ENCODE peak calls at places on chromosomes 2 and 18, in four cellular contexts. One of them, this sample, is unnamed.

GRCh38 chr2:126909366-126909765 is 10.7 kb downstream of the TEX51 start:
- DNase-seq in AG04450: no peak
- DNase-seq in kidney epithelial cell: no peak
- DNase-seq in PC-3: no peak
- DNase-seq in this sample: no peak

GRCh38 chr2:224948859-224949258 is 93.4 kb downstream of the DOCK10 start:
- DNase-seq in AG04450: no peak
- DNase-seq in PC-3: peak; percentile 56
- DNase-seq in kidney epithelial cell: no peak
- DNase-seq in this sample: peak; percentile 65

GRCh38 chr18:57141208-57142129 is 5.4 kb upstream of the BOD1L2 start:
- DNase-seq in kidney epithelial cell: no peak
- DNase-seq in AG04450: no peak
- DNase-seq in PC-3: peak; percentile 10
- DNase-seq in this sample: no peak

GRCh38 chr2:180604077-180604476 is 376.3 kb upstream of the UBE2E3 start:
- DNase-seq in PC-3: peak; percentile 62
- DNase-seq in kidney epithelial cell: no peak
- DNase-seq in AG04450: no peak
- DNase-seq in this sample: peak; percentile 7

GRCh38 chr18:55185391-55185790 is 226.1 kb upstream of the CCDC68 start:
- DNase-seq in PC-3: peak; percentile 15
- DNase-seq in kidney epithelial cell: no peak
- DNase-seq in AG04450: no peak
- DNase-seq in this sample: no peak

GRCh38 chr18:22149710-22150109 is 19.7 kb upstream of the GATA6 start:
- DNase-seq in kidney epithelial cell: no peak
- DNase-seq in PC-3: no peak
- DNase-seq in AG04450: no peak
- DNase-seq in this sample: no peak

GRCh38 chr2:144137705-144138428 is 382.1 kb downstream of the ZEB2 start:
- DNase-seq in kidney epithelial cell: no peak
- DNase-seq in AG04450: no peak
- DNase-seq in PC-3: no peak
- DNase-seq in this sample: no peak

GRCh38 chr18:50560681-50561629 is 1.1 kb downstream of the MAPK4 start:
- DNase-seq in PC-3: no peak
- DNase-seq in kidney epithelial cell: no peak
- DNase-seq in AG04450: no peak
- DNase-seq in this sample: no peak

GRCh38 chr2:230160112-230160660 is 59.6 kb downstream of the SP110 start:
- DNase-seq in PC-3: peak; percentile 72
- DNase-seq in AG04450: peak; percentile 7
- DNase-seq in kidney epithelial cell: no peak
- DNase-seq in this sample: peak; percentile 67

GRCh38 chr2:196987654-196988364 is 61.3 kb upstream of the PGAP1 start:
- DNase-seq in kidney epithelial cell: peak; percentile 97
- DNase-seq in PC-3: peak; percentile 95
- DNase-seq in AG04450: peak; percentile 83
- DNase-seq in this sample: peak; percentile 97

GRCh38 chr18:64518191-64518590 is 369.3 kb upstream of the LINC00305 start:
- DNase-seq in AG04450: no peak
- DNase-seq in PC-3: no peak
- DNase-seq in kidney epithelial cell: no peak
- DNase-seq in this sample: no peak

GRCh38 chr18:68417166-68417776 is 297.6 kb downstream of the TMX3 start:
- DNase-seq in AG04450: no peak
- DNase-seq in kidney epithelial cell: no peak
- DNase-seq in PC-3: no peak
- DNase-seq in this sample: no peak

GRCh38 chr2:187372213-187372612 is 75.8 kb downstream of the CALCRL start:
- DNase-seq in PC-3: no peak
- DNase-seq in AG04450: no peak
- DNase-seq in kidney epithelial cell: no peak
- DNase-seq in this sample: peak; percentile 80

GRCh38 chr2:240930631-240931318 is 24.6 kb downstream of the CROCC2 start:
- DNase-seq in PC-3: no peak
- DNase-seq in kidney epithelial cell: no peak
- DNase-seq in AG04450: no peak
- DNase-seq in this sample: no peak

DNA sequence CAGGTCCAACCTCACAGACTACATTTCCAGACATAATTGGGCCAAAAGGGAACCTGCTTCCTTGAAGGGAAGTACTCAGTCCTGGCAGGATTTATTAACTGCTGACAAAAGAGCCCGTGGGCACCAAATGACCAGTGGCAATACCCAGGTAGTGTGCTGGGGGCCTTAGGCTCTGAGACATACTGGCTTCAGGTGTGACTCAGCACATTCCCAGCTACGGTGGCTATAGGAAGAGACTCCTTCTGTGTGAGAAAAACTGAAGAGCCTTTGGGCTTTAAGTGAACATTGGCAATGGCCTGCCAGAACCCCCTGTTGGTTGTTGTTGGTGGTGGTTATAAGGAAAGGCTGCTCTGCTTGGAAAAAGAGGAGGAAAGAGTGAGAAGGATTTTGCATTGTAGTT is 401.8 kb downstream of the KCNJ3 start:
- DNase-seq in AG04450: no peak
- DNase-seq in PC-3: peak; percentile 8
- DNase-seq in kidney epithelial cell: no peak
- DNase-seq in this sample: no peak
- H3K4me3 ChIP-seq in AG04450: no peak overlapping the region
- H3K4me3 ChIP-seq in PC-3: no peak overlapping the region
- H3K4me3 ChIP-seq in kidney epithelial cell: no peak overlapping the region
- H3K4me3 ChIP-seq in this sample: no peak overlapping the region

GRCh38 chr2:128322651-128323491 is 4.2 kb upstream of the HS6ST1 start:
- DNase-seq in kidney epithelial cell: no peak
- DNase-seq in AG04450: no peak
- DNase-seq in PC-3: no peak
- DNase-seq in this sample: no peak
- TF ChIP-seq CTCF in kidney epithelial cell: no peak
- TF ChIP-seq CTCF in AG04450: no peak
- TF ChIP-seq CTCF in PC-3: no peak
- TF ChIP-seq CTCF in this sample: no peak

GRCh38 chr2:108565778-108566375 is 31.6 kb downstream of the LIMS1 start:
- DNase-seq in AG04450: no peak
- DNase-seq in PC-3: no peak
- DNase-seq in kidney epithelial cell: no peak
- DNase-seq in this sample: no peak
- H3K4me3 ChIP-seq in AG04450: no peak overlapping the region
- H3K4me3 ChIP-seq in PC-3: no peak overlapping the region
- H3K4me3 ChIP-seq in kidney epithelial cell: no peak overlapping the region
- H3K4me3 ChIP-seq in this sample: no peak overlapping the region

DNA sequence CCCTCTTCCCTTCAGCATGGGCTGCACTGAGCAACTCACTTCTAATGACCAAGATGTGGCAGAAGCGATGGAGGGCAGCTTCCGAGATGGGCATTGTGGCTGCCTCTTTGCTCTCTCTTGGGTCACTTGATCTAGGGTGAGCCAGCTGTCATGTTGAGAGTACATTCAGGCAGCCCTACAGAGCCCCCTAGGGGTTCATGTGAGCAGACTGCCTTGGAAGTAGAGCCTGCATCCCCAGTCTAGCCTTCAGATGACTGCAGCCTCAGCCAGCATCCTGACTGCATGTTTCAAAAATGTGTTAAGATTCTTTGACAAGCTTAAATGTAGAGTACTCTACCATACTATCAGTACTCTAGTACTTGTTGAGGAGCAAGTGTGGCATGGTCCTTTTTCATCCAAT is 143.9 kb downstream of the NCK2 start:
- DNase-seq in PC-3: peak; percentile 24
- DNase-seq in kidney epithelial cell: no peak
- DNase-seq in AG04450: no peak
- DNase-seq in this sample: no peak
- TF ChIP-seq CTCF in PC-3: peak; percentile 36
- TF ChIP-seq CTCF in kidney epithelial cell: peak; percentile 15
- TF ChIP-seq CTCF in AG04450: no peak
- TF ChIP-seq CTCF in this sample: no peak

DNA sequence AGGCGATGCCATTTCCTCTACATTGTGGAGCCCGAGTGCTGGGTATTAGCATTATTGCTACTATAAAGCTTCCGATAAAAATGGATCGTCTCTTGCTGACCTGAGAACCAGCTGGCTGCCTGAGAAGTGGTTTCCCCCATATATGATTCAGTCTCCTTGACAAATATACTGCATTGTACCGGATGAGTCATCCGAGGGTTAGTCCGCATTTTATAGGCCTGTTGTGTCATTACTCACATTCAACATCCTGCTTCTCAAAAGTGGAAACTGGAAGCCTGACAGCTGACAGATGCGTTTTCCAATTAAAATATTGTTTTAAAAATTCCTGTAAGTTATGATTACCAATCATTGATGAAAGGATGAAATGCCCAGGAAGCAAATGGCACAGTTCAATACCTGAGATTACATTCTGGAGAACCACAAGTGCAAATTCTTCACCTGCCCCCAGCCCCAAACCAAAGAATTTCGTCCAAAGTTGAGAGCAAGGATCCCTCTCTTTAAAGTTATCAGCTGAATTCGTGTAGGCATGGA is 65.7 kb downstream of the SPRED2 start:
- DNase-seq in PC-3: peak; percentile 99
- DNase-seq in AG04450: peak; percentile 80
- DNase-seq in kidney epithelial cell: peak; percentile 89
- DNase-seq in this sample: peak; percentile 93
- H3K4me3 ChIP-seq in PC-3: peak overlapping the region; percentile 66
- H3K4me3 ChIP-seq in AG04450: peak overlapping the region; percentile 54
- H3K4me3 ChIP-seq in kidney epithelial cell: no peak overlapping the region
- H3K4me3 ChIP-seq in this sample: peak overlapping the region; percentile 52

DNA sequence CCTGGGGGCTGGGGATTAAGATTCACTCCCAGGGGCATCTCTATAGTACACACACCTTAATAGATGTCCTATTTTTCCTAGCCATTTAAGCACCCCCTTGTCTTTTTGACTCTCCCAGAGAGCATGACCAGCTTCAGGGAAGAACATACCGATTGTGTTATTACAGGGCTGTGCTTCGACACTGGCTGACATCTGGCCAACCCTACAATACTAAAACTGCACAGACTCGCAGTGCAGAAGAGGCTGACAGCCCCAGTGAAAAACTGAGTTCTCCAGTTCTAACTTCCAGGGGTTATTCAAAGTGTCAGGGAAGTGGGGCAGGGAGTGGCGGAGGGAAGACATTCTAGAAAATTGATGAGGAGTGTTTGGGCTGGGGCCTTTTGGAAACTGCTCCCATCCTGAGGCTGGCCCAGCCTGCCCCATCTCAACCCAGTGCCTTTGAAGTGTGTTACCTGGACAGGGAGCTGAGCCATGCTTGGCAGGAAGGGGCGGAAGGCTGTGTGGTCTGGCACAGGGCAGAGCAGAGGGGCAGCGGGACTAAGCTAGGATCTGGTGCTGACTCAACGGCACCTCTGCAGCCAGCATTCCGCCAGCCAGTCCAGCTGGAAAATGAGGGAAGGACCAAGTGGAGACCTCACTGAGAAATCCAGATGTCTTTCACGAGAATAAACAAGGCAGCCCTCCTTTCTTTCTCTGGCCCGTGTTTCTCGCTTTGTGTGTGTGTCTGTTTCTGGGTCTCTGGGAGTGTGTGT is 15.4 kb upstream of the IGFBP5 start:
- DNase-seq in PC-3: peak; percentile 30
- DNase-seq in AG04450: no peak
- DNase-seq in kidney epithelial cell: no peak
- DNase-seq in this sample: peak; percentile 73
- TF ChIP-seq CTCF in PC-3: no peak
- TF ChIP-seq CTCF in AG04450: no peak
- TF ChIP-seq CTCF in kidney epithelial cell: no peak
- TF ChIP-seq CTCF in this sample: no peak

DNA sequence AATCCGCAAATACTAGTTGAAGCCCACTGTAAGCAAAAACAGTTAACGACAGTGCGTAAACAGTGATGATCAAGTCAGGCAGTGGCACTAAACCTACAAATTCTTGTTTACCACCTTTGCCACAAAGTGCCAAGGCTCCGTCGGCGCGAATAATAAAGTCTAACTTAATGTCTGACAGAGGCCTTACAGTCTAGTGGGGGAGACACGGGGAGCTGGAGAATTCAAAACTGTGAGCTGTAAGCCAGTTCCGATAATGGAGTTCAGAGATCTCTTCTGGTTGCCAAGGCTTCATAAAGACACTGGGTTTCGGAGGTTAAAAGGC is 284 bp upstream of the EXOC6B start:
- DNase-seq in AG04450: no peak
- DNase-seq in kidney epithelial cell: no peak
- DNase-seq in PC-3: no peak
- DNase-seq in this sample: no peak
- H3K4me3 ChIP-seq in AG04450: peak overlapping the region; percentile 85
- H3K4me3 ChIP-seq in kidney epithelial cell: peak overlapping the region; percentile 96
- H3K4me3 ChIP-seq in PC-3: peak overlapping the region; percentile 89
- H3K4me3 ChIP-seq in this sample: peak overlapping the region; percentile 84

This sample was measured in fibroblast of the aortic adventitia.